ENCODE peak calls at places on chromosomes 2 and 18, in five cellular contexts. Q is HepG2, M is neural crest cell, R is choroid plexus epithelial cell, A is GM12864. G is an unnamed sample.

GRCh38 chr2:190069936-190070696 is 7.6 kb upstream of the MSTN start:
- DNase-seq in Q (peak), R (peak), A (peak), M (peak), G (peak)

GRCh38 chr2:41170589-41170988 is 718.7 kb upstream of the SLC8A1 start:
- DNase-seq in Q (no peak), M (no peak), A (no peak), R (peak), G (no peak)

GRCh38 chr18:6056171-6056932 is 161.0 kb upstream of the TMEM200C start:
- DNase-seq in A (no peak), R (peak), Q (peak), M (peak), G (peak)

GRCh38 chr2:182006606-182007005 is 21.0 kb downstream of the PPP1R1C start:
- DNase-seq in A (no peak), Q (no peak), R (no peak), M (no peak), G (no peak)

GRCh38 chr18:75221397-75221796 is 10.8 kb downstream of the TSHZ1 start:
- DNase-seq in R (no peak), A (no peak), M (no peak), Q (no peak), G (no peak)

GRCh38 chr2:22281033-22281432 is 1103.9 kb upstream of the KLHL29 start:
- DNase-seq in A (no peak), R (peak), Q (no peak), M (no peak), G (peak)

GRCh38 chr2:180359522-180360282 is 352.6 kb upstream of the CWC22 start:
- DNase-seq in A (peak), M (no peak), Q (no peak), R (no peak), G (no peak)

GRCh38 chr2:127626175-127626574 is 19.8 kb upstream of the GPR17 start:
- DNase-seq in Q (no peak), R (no peak), A (no peak), M (no peak), G (no peak)

GRCh38 chr2:88350262-88350640 is 102.2 kb downstream of the FOXI3 start:
- DNase-seq in M (no peak), Q (no peak), R (no peak), A (no peak), G (peak)

GRCh38 chr2:95685513-95685912 is 93.7 kb downstream of the TRIM43 start:
- DNase-seq in A (no peak), M (no peak), R (no peak), Q (no peak), G (no peak)

GRCh38 chr18:36561046-36561445 is 263.5 kb downstream of the FHOD3 start:
- DNase-seq in A (no peak), M (no peak), Q (no peak), R (no peak), G (no peak)

GRCh38 chr2:225471492-225471891 is 72.0 kb downstream of the NYAP2 start:
- DNase-seq in M (no peak), Q (peak), R (no peak), A (no peak), G (peak)

GRCh38 chr2:121185111-121185510 is 99.9 kb downstream of the TFCP2L1 start:
- DNase-seq in M (no peak), A (no peak), R (no peak), Q (no peak), G (no peak)

GRCh38 chr2:225276207-225276606 is 123.3 kb upstream of the NYAP2 start:
- DNase-seq in M (no peak), R (no peak), A (peak), Q (no peak), G (no peak)

GRCh38 chr18:25228410-25228809 is 123.6 kb downstream of the ZNF521 start:
- DNase-seq in M (no peak), A (no peak), Q (no peak), R (no peak), G (no peak)

GRCh38 chr2:33144243-33144642 is 197.5 kb downstream of the LTBP1 start:
- DNase-seq in Q (no peak), R (no peak), M (no peak), A (no peak), G (no peak)

GRCh38 chr18:51801515-51801914 is 538.5 kb upstream of the DCC start:
- DNase-seq in M (no peak), A (no peak), R (no peak), Q (no peak), G (no peak)

GRCh38 chr2:188721231-188721630 is 252.9 kb upstream of the COL3A1 start:
- DNase-seq in M (no peak), Q (no peak), A (no peak), R (no peak), G (peak)

GRCh38 chr2:160674076-160674630 is 180.5 kb upstream of the RBMS1 start:
- DNase-seq in A (no peak), R (no peak), M (no peak), Q (no peak), G (no peak)

GRCh38 chr18:71503222-71503621 is 1040.9 kb downstream of the CBLN2 start:
- DNase-seq in Q (no peak), A (no peak), M (no peak), R (no peak), G (no peak)

GRCh38 chr2:239593965-239594771 is 193.3 kb upstream of the HDAC4 start:
- DNase-seq in Q (no peak), A (no peak), R (no peak), M (no peak), G (peak)

GRCh38 chr18:22024924-22025323 is 144.5 kb upstream of the GATA6 start:
- DNase-seq in M (no peak), R (no peak), Q (no peak), A (no peak), G (no peak)

GRCh38 chr18:22424564-22424963 is 6.8 kb upstream of the CTAGE1 start:
- DNase-seq in M (no peak), R (peak), Q (no peak), A (no peak), G (no peak)

GRCh38 chr2:150080115-150080514 is 407.4 kb downstream of the RND3 start:
- DNase-seq in R (peak), Q (no peak), M (no peak), A (no peak), G (no peak)

GRCh38 chr2:217075225-217075802 is 215.4 kb upstream of the TNP1 start:
- DNase-seq in A (no peak), R (peak), M (no peak), Q (no peak), G (peak)

GRCh38 chr2:48187503-48187902 is 281.2 kb upstream of the FBXO11 start:
- DNase-seq in A (no peak), M (no peak), Q (no peak), R (no peak), G (no peak)

GRCh38 chr18:4260107-4260506 is 195.0 kb downstream of the DLGAP1 start:
- DNase-seq in R (no peak), M (no peak), Q (no peak), A (peak), G (no peak)

GRCh38 chr18:12491611-12492435 is 84.1 kb downstream of the PRELID3A start:
- DNase-seq in R (no peak), Q (peak), M (no peak), A (no peak), G (no peak)

GRCh38 chr2:119234021-119235019 is 10.7 kb downstream of the STEAP3 start:
- DNase-seq in Q (peak), M (peak), R (peak), A (no peak), G (peak)
- TF ChIP-seq CTCF in Q (peak), M (peak), R (peak), A (peak), G (peak)

GRCh38 chr2:80091237-80091636 is 213.3 kb downstream of the LRRTM1 start:
- DNase-seq in Q (no peak), A (no peak), R (no peak), M (no peak), G (no peak)

GRCh38 chr2:80086831-80087230 is 217.7 kb downstream of the LRRTM1 start:
- DNase-seq in M (no peak), R (peak), Q (no peak), A (no peak), G (peak)
- TF ChIP-seq CTCF in M (peak), R (no peak), Q (no peak), A (no peak), G (no peak)

GRCh38 chr2:9699139-9699823 is 68.5 kb upstream of the YWHAQ start:
- DNase-seq in M (no peak), R (peak), A (no peak), Q (no peak), G (peak)

GRCh38 chr2:9696731-9697130 is 65.9 kb upstream of the YWHAQ start:
- DNase-seq in A (no peak), R (no peak), Q (no peak), M (no peak), G (no peak)

GRCh38 chr2:9694661-9695060 is 63.9 kb upstream of the YWHAQ start:
- DNase-seq in Q (no peak), A (no peak), R (no peak), M (no peak), G (no peak)

GRCh38 chr2:9695916-9696315 is 65.1 kb upstream of the YWHAQ start:
- DNase-seq in Q (no peak), R (no peak), A (no peak), M (no peak), G (peak)

DNA sequence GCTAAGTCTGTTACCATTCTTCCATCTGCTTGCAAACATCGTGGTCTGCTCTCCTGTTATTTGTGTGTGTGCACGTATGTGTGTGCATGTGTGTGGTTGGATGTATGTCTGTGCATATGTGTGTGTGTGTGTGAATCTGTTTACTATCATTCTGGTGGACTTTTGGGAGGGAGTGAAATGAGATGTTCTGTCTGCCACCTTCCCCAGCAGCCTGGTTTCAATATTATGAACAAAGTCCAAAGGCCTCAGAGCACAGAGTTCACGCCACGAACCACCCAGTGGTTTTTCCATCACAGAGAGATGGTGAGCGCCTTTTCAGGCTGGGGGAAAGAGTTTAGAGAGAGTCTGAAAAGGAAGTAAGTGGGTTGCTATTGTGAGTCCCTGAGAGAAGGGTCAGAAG is 67.1 kb upstream of the YWHAQ start:
- DNase-seq in R (no peak), M (no peak), A (no peak), Q (no peak), G (no peak)
- TF ChIP-seq CTCF in R (no peak), M (no peak), A (no peak), Q (no peak), G (no peak)

GRCh38 chr18:49784427-49785185 is 28.7 kb downstream of the ACAA2 start:
- DNase-seq in Q (no peak), M (no peak), R (peak), A (no peak), G (no peak)
- TF ChIP-seq CTCF in Q (no peak), M (peak), R (peak), A (peak), G (peak)

GRCh38 chr2:113240150-113240914 is 38.4 kb downstream of the PAX8 start:
- DNase-seq in A (no peak), M (no peak), R (peak), Q (no peak), G (peak)
- TF ChIP-seq CTCF in A (no peak), M (no peak), R (no peak), Q (no peak), G (no peak)

DNA sequence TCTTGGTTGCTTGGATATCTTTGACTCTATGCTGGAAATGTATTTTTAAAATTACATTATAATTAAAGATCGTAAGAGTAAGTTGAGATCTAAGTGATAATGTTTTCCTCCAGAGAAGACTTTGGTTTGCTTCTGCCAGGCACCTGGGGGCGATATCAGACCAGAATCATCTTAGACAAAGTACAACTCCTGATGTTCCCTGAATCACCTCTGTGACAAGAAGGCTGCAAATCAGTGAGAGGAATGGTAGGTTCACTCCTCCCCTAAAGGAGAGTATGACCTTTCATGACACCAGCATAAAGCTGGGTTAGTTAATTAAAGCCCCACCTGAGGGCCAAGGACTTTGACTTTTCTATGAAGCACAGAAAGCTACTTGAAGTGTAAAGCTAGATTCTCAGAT is 114.4 kb upstream of the DTNA start:
- DNase-seq in M (no peak), Q (peak), R (peak), A (no peak), G (peak)
- TF ChIP-seq CTCF in M (peak), Q (peak), R (peak), A (no peak), G (peak)

GRCh38 chr2:173077506-173078177 is 2.0 kb downstream of the MAP3K20 start:
- DNase-seq in A (no peak), R (peak), Q (no peak), M (no peak), G (no peak)

GRCh38 chr2:173075056-173075780 is 428 bp upstream of the MAP3K20 start:
- DNase-seq in R (no peak), A (no peak), M (no peak), Q (no peak), G (no peak)

GRCh38 chr2:173079141-173079540 is 3.5 kb downstream of the MAP3K20 start:
- DNase-seq in M (no peak), R (no peak), A (no peak), Q (no peak), G (no peak)

GRCh38 chr2:173076557-173077345 is 1.1 kb downstream of the MAP3K20 start:
- DNase-seq in Q (no peak), A (peak), M (peak), R (peak), G (peak)

GRCh38 chr2:173075781-173076556 is at the start of gene MAP3K20:
- DNase-seq in A (peak), Q (peak), M (peak), R (peak), G (peak)
- TF ChIP-seq CTCF in A (peak), Q (peak), M (peak), R (peak), G (peak)

GRCh38 chr2:26395394-26395793 is 6.3 kb upstream of the DRC1 start:
- DNase-seq in M (no peak), A (no peak), Q (no peak), R (no peak), G (no peak)
- TF ChIP-seq CTCF in M (no peak), A (no peak), Q (no peak), R (peak), G (no peak)

GRCh38 chr2:175676813-175677212 is 325.3 kb downstream of the LNPK start:
- DNase-seq in M (no peak), R (no peak), A (no peak), Q (no peak), G (no peak)
- TF ChIP-seq CTCF in M (no peak), R (no peak), A (no peak), Q (no peak), G (no peak)

GRCh38 chr2:60553992-60554648 is 666 bp upstream of the BCL11A start:
- DNase-seq in A (no peak), R (peak), M (no peak), Q (no peak), G (peak)
- TF ChIP-seq CTCF in A (no peak), R (no peak), M (no peak), Q (no peak), G (peak)

G was measured in hepatocyte.